ENCODE peak calls at places on chromosomes 6 and 20, in ten cellular contexts. L is esophagus squamous epithelium; M is Jurkat, Clone E6-1; G is lower lobe of right lung; B is HCT116; S is tibial nerve; E is foreskin fibroblast; P is stomach; V is fibroblast of pulmonary artery; N is left lung. D is an unnamed sample.

GRCh38 chr6:142642651-142643050 is 302.3 kb downstream of the HIVEP2 start:
- DNase-seq in B (no peak), E (no peak), L (no peak), G (no peak), S (no peak), N (no peak), P (no peak), M (no peak), V (no peak), D (no peak)

GRCh38 chr20:62899633-62900051 is 26.7 kb downstream of the DIDO1 start:
- DNase-seq in G (peak; percentile 37), L (no peak), P (no peak), M (no peak), N (no peak), V (peak; percentile 23), E (peak; percentile 34), S (no peak), B (no peak), D (peak; percentile 78)

GRCh38 chr20:48718914-48719578 is 108.8 kb downstream of the PREX1 start:
- DNase-seq in M (peak; percentile 58), S (no peak), L (no peak), P (no peak), B (no peak), E (no peak), V (no peak), N (peak; percentile 25), G (no peak), D (no peak)

GRCh38 chr6:54255881-54256280 is 52.4 kb upstream of the TINAG start:
- DNase-seq in V (peak; percentile 24), B (no peak), M (no peak), E (no peak), S (no peak), P (no peak), G (no peak), L (no peak), N (no peak), D (no peak)

GRCh38 chr6:35294308-35294945 is 3.2 kb upstream of the DEF6 start:
- DNase-seq in B (peak; percentile 23), G (no peak), N (no peak), P (peak; percentile 56), L (no peak), M (peak; percentile 45), E (peak; percentile 67), S (no peak), V (peak; percentile 52), D (peak; percentile 83)

GRCh38 chr6:152170702-152171667 is 363.5 kb downstream of the ESR1 start:
- DNase-seq in L (no peak), V (peak; percentile 72), G (no peak), S (no peak), P (peak; percentile 31), B (no peak), E (no peak), N (no peak), M (no peak), D (peak; percentile 6)

GRCh38 chr6:42740725-42741124 is 5.2 kb downstream of the TBCC start:
- DNase-seq in M (no peak), E (no peak), N (no peak), P (no peak), V (no peak), S (no peak), B (no peak), L (no peak), G (no peak), D (no peak)

GRCh38 chr6:10633216-10633615 is 61.2 kb downstream of the C6orf52 start:
- DNase-seq in N (no peak), L (no peak), E (peak; percentile 88), M (no peak), B (peak; percentile 60), V (peak; percentile 14), G (no peak), S (no peak), P (no peak), D (no peak)

GRCh38 chr6:69914015-69914485 is 47.7 kb downstream of the COL19A1 start:
- DNase-seq in V (no peak), S (no peak), G (no peak), M (no peak), N (no peak), E (no peak), L (no peak), B (no peak), P (no peak), D (peak; percentile 48)

GRCh38 chr6:37554480-37554819 is 54.8 kb upstream of the CCDC167 start:
- DNase-seq in V (no peak), B (peak; percentile 28), N (no peak), L (no peak), S (no peak), M (no peak), P (no peak), E (no peak), G (no peak), D (no peak)

GRCh38 chr6:43921039-43921438 is 151.0 kb downstream of the VEGFA start:
- DNase-seq in L (no peak), V (no peak), M (no peak), P (no peak), B (no peak), E (no peak), S (no peak), G (peak; percentile 18), N (no peak), D (no peak)

GRCh38 chr6:100116409-100117194 is 122.6 kb upstream of the MCHR2 start:
- DNase-seq in B (peak; percentile 80), S (peak; percentile 61), N (no peak), V (peak; percentile 84), P (no peak), L (no peak), G (no peak), M (peak; percentile 84), E (peak; percentile 89), D (peak; percentile 88)

GRCh38 chr6:22474283-22474682 is 95.1 kb upstream of the HDGFL1 start:
- DNase-seq in L (no peak), V (no peak), S (no peak), N (no peak), M (peak; percentile 63), G (no peak), E (no peak), P (no peak), B (no peak), D (no peak)
- H3K4me3 ChIP-seq in L (no peak overlapping the region), V (no peak overlapping the region), S (no peak overlapping the region), N (no peak overlapping the region), M (no peak overlapping the region), G (no peak overlapping the region), E (no peak overlapping the region), P (no peak overlapping the region), B (no peak overlapping the region), D (no peak overlapping the region)

DNA sequence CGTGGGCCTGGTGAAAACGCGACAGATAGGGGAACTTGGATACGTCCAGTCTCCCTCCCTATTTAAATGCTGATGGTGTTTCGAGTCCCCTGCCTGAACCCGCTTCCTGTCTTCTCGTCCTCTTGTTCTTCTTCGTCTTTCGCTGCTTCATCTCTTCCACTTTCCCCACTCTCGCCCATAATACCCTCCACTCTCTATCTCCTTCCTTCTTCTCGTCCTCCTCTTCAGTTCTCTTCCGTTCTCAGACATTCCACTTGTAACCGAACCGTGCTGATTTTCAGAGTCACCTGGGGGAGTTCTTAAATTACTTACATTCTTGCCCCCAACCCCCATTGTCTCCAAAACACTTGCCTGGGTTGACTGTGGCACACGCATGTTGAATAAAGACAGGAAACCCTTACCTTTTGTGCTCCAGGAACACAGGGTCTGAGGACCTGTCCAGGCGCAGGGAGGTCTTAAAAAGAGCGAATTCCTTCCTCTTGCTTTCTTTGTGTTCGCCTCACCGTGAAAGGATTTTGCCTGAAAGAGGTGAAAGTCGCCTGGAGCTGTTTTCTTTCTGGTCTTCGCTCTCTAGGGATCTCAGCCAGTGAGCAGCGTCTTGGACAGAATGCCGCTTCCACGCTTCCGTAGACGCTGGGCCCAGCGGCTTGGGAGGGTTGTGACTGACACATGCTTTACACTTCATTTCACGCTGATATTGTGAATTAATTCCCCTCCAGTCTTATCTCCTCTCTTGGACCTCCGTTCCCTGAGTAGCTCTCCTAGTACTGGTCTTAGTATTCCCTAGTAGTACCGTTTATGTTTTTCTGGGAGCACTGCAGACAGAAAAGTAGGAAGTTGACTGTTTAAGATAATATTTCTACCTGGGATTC is 184.0 kb downstream of the GPX5 start:
- DNase-seq in B (no peak), E (no peak), S (no peak), V (no peak), M (no peak), L (no peak), P (no peak), G (no peak), N (no peak), D (peak; percentile 68)
- H3K4me3 ChIP-seq in B (no peak overlapping the region), E (peak overlapping the region; percentile 42), S (no peak overlapping the region), V (peak overlapping the region; percentile 48), M (no peak overlapping the region), L (peak overlapping the region; percentile 8), P (no peak overlapping the region), G (no peak overlapping the region), N (no peak overlapping the region), D (peak overlapping the region; percentile 93)

DNA sequence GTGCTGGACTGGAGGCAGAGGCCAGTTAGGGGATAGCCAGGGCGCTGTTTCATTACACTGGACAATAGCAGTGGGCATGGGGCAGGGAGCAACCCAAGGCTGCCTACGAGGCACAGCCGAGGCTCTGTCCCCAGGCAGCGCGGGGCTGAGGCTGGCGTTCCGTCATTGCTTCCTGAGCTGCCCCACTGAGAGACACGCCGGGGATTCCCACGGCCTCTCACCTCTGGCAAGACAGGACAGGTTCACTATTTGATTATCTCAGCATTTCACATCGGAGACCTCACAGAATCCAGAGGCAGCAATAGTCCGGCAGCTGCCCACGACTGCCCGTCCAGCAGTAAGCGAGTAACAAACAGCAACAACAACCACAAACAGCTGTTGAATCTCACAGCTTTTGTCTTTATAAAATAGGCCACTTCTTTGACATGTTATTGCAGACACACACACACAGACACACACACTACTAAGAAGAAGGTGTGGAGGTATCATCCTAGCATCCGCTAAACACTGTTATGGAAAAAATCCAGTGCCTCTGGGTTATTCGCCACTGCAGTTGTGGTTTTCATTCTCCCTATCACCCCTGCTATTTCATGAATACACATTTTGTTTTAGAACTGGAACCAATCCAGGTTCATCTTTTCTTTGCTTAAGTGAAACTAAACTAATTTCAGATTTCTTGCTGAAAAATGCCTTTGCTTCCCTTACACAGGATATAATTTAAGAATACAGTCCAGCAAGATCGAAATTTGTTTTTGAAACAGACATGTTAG is 19.5 kb downstream of the KIF25 start:
- DNase-seq in E (peak; percentile 17), L (no peak), G (peak; percentile 22), S (no peak), P (no peak), V (no peak), B (no peak), M (no peak), N (no peak), D (no peak)
- H3K4me3 ChIP-seq in E (no peak overlapping the region), L (peak overlapping the region; percentile 42), G (no peak overlapping the region), S (no peak overlapping the region), P (no peak overlapping the region), V (no peak overlapping the region), B (no peak overlapping the region), M (no peak overlapping the region), N (no peak overlapping the region), D (no peak overlapping the region)

DNA sequence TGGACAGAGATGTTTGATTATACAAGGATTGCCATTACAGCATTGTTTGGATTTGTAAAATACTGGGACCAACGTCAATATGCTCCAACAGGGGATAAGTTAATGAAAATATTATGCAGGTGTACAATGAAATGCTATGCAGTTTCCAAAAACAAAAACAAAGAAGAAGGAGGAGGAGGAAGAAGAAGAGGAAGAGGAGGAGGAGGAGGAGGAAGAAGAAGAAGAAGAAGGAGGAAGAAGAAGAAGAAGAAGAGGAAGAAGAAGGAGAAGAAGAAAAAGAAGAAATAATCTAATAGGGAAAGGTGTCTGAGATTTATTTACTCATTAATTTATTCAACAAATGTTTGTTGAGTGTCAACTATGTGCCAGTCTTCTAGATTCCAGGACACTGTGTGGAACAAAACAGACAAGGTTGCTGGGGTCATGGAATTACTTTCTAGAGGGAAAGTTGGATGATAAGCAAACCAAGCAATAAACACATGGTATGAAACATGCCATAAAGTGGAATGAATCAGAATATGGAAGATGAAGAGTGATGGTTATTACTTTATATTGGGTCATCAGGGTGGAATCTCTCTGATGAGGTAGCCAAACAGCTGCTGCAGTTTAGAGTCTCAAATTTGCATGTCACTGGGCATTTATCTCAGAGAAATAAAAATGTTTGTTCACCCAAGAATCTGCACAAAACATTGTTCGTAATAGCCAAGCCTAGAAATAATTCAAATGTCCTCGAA is 6.3 kb upstream of the TRIM27 start:
- DNase-seq in S (no peak), G (no peak), N (no peak), P (no peak), E (peak; percentile 32), V (no peak), L (no peak), M (no peak), B (no peak), D (no peak)
- H3K4me3 ChIP-seq in S (no peak overlapping the region), G (no peak overlapping the region), N (no peak overlapping the region), P (no peak overlapping the region), E (no peak overlapping the region), V (no peak overlapping the region), L (no peak overlapping the region), M (no peak overlapping the region), B (no peak overlapping the region), D (no peak overlapping the region)